ENCODE peak calls at places on chromosome 16, in nine cellular contexts. One of them, this sample, is unnamed.
A peak's percentile ranks its signal among the peaks of the same experiment; 100 is the strongest.

GRCh38 chr16:61530697-61531096 is 505.5 kb downstream of the CDH8 start:
- DNase-seq in transverse colon: no peak
- DNase-seq in spleen: no peak
- DNase-seq in lower leg skin: no peak
- DNase-seq in esophagus squamous epithelium: no peak
- DNase-seq in ovary: no peak
- DNase-seq in A549: no peak
- DNase-seq in right lobe of liver: no peak
- DNase-seq in NB4: no peak
- DNase-seq in this sample: no peak

GRCh38 chr16:51150894-51151320 is at the start of gene SALL1:
- DNase-seq in esophagus squamous epithelium: no peak
- DNase-seq in right lobe of liver: no peak
- DNase-seq in lower leg skin: no peak
- DNase-seq in spleen: no peak
- DNase-seq in NB4: no peak
- DNase-seq in ovary: peak; percentile 45
- DNase-seq in A549: no peak
- DNase-seq in transverse colon: no peak
- DNase-seq in this sample: no peak

GRCh38 chr16:15950167-15950854 is 895 bp downstream of the ABCC1 start:
- DNase-seq in A549: no peak
- DNase-seq in lower leg skin: no peak
- DNase-seq in spleen: no peak
- DNase-seq in NB4: peak; percentile 70
- DNase-seq in ovary: peak; percentile 29
- DNase-seq in right lobe of liver: no peak
- DNase-seq in transverse colon: peak; percentile 36
- DNase-seq in esophagus squamous epithelium: no peak
- DNase-seq in this sample: peak; percentile 36

GRCh38 chr16:27161398-27161797 is 41.9 kb upstream of the KDM8 start:
- DNase-seq in NB4: no peak
- DNase-seq in right lobe of liver: no peak
- DNase-seq in spleen: no peak
- DNase-seq in A549: no peak
- DNase-seq in esophagus squamous epithelium: no peak
- DNase-seq in ovary: no peak
- DNase-seq in lower leg skin: no peak
- DNase-seq in transverse colon: no peak
- DNase-seq in this sample: no peak

GRCh38 chr16:51971184-51971583 is 575.8 kb downstream of the TOX3 start:
- DNase-seq in transverse colon: no peak
- DNase-seq in lower leg skin: no peak
- DNase-seq in A549: peak; percentile 13
- DNase-seq in ovary: no peak
- DNase-seq in esophagus squamous epithelium: no peak
- DNase-seq in spleen: no peak
- DNase-seq in NB4: peak; percentile 26
- DNase-seq in right lobe of liver: no peak
- DNase-seq in this sample: no peak

GRCh38 chr16:79767597-79768280 is 167.2 kb upstream of the MAF start:
- DNase-seq in transverse colon: peak; percentile 57
- DNase-seq in right lobe of liver: peak; percentile 59
- DNase-seq in esophagus squamous epithelium: no peak
- DNase-seq in lower leg skin: no peak
- DNase-seq in A549: no peak
- DNase-seq in NB4: no peak
- DNase-seq in spleen: no peak
- DNase-seq in ovary: peak; percentile 35
- DNase-seq in this sample: no peak

GRCh38 chr16:74141015-74141414 is 155.6 kb upstream of the PSMD7 start:
- DNase-seq in transverse colon: no peak
- DNase-seq in right lobe of liver: no peak
- DNase-seq in esophagus squamous epithelium: no peak
- DNase-seq in lower leg skin: no peak
- DNase-seq in ovary: no peak
- DNase-seq in NB4: no peak
- DNase-seq in spleen: no peak
- DNase-seq in A549: no peak
- DNase-seq in this sample: no peak

GRCh38 chr16:48613061-48613957 is 3.3 kb upstream of the N4BP1 start:
- DNase-seq in transverse colon: peak; percentile 43
- DNase-seq in spleen: no peak
- DNase-seq in right lobe of liver: no peak
- DNase-seq in esophagus squamous epithelium: no peak
- DNase-seq in lower leg skin: peak; percentile 61
- DNase-seq in NB4: peak; percentile 60
- DNase-seq in ovary: no peak
- DNase-seq in A549: no peak
- DNase-seq in this sample: peak; percentile 43

GRCh38 chr16:1375741-1376410 is 24.1 kb downstream of the GNPTG start:
- DNase-seq in transverse colon: no peak
- DNase-seq in lower leg skin: no peak
- DNase-seq in spleen: no peak
- DNase-seq in ovary: no peak
- DNase-seq in NB4: no peak
- DNase-seq in A549: no peak
- DNase-seq in right lobe of liver: no peak
- DNase-seq in esophagus squamous epithelium: no peak
- DNase-seq in this sample: peak; percentile 75

GRCh38 chr16:1379054-1379862 is 27.5 kb downstream of the GNPTG start:
- DNase-seq in spleen: peak; percentile 93
- DNase-seq in esophagus squamous epithelium: no peak
- DNase-seq in ovary: peak; percentile 75
- DNase-seq in right lobe of liver: peak; percentile 87
- DNase-seq in NB4: peak; percentile 83
- DNase-seq in transverse colon: peak; percentile 72
- DNase-seq in lower leg skin: peak; percentile 94
- DNase-seq in A549: peak; percentile 76
- DNase-seq in this sample: peak; percentile 99

GRCh38 chr16:1378087-1378803 is 26.5 kb downstream of the GNPTG start:
- DNase-seq in lower leg skin: no peak
- DNase-seq in ovary: no peak
- DNase-seq in NB4: no peak
- DNase-seq in esophagus squamous epithelium: no peak
- DNase-seq in right lobe of liver: no peak
- DNase-seq in transverse colon: no peak
- DNase-seq in A549: no peak
- DNase-seq in spleen: no peak
- DNase-seq in this sample: no peak

GRCh38 chr16:1378804-1379053 is 27.0 kb downstream of the GNPTG start:
- DNase-seq in spleen: no peak
- DNase-seq in ovary: no peak
- DNase-seq in lower leg skin: no peak
- DNase-seq in right lobe of liver: no peak
- DNase-seq in esophagus squamous epithelium: no peak
- DNase-seq in NB4: no peak
- DNase-seq in transverse colon: no peak
- DNase-seq in A549: no peak
- DNase-seq in this sample: no peak

DNA sequence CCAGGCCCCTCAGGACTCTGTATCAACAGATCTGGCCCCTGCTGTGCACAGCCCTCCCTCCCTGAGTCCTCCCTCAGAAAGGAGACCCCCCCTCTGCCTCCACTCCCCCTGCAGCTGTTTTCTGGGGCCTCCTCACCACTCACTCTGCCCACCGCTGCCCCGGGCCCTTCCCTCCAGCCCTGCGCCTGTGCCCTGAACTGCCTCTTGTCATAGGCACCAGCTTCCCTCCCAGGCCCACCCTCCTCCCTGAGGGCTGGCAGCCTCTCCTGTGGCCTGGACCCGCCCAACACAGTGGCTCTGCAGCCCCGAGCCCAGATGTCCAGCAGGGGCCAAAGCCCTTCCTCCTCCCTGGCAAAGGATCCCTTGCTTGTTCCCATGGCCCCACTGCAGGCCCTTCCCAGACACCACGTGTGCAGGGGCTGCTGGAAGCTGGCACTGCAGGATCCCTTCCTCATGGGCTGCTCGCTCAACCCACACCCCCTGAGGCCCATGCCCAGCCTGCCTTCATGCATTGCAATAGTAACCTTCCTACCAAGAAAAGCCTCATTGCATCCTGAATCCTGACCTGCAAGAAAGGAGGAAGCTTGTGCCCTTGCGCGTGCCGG is 25.8 kb downstream of the GNPTG start:
- DNase-seq in NB4: no peak
- DNase-seq in ovary: no peak
- DNase-seq in transverse colon: no peak
- DNase-seq in lower leg skin: no peak
- DNase-seq in esophagus squamous epithelium: no peak
- DNase-seq in right lobe of liver: no peak
- DNase-seq in spleen: no peak
- DNase-seq in A549: no peak
- DNase-seq in this sample: no peak
- H3K4me3 ChIP-seq in NB4: no peak overlapping the region
- H3K4me3 ChIP-seq in ovary: no peak overlapping the region
- H3K4me3 ChIP-seq in transverse colon: no peak overlapping the region
- H3K4me3 ChIP-seq in lower leg skin: no peak overlapping the region
- H3K4me3 ChIP-seq in esophagus squamous epithelium: no peak overlapping the region
- H3K4me3 ChIP-seq in right lobe of liver: no peak overlapping the region
- H3K4me3 ChIP-seq in spleen: no peak overlapping the region
- H3K4me3 ChIP-seq in A549: peak overlapping the region; percentile 70
- H3K4me3 ChIP-seq in this sample: no peak overlapping the region

GRCh38 chr16:2155091-2156024 is at the start of gene TRAF7:
- DNase-seq in lower leg skin: peak; percentile 100
- DNase-seq in spleen: peak; percentile 99
- DNase-seq in right lobe of liver: peak; percentile 100
- DNase-seq in NB4: peak; percentile 100
- DNase-seq in ovary: peak; percentile 97
- DNase-seq in transverse colon: peak; percentile 98
- DNase-seq in A549: peak; percentile 99
- DNase-seq in esophagus squamous epithelium: peak; percentile 95
- DNase-seq in this sample: peak; percentile 99
- TF ChIP-seq POLR2A in lower leg skin: no peak
- TF ChIP-seq POLR2A in spleen: peak; percentile 98
- TF ChIP-seq POLR2A in right lobe of liver: peak; percentile 97
- TF ChIP-seq POLR2A in NB4: peak; percentile 100
- TF ChIP-seq POLR2A in ovary: peak; percentile 99
- TF ChIP-seq POLR2A in transverse colon: peak; percentile 100
- TF ChIP-seq POLR2A in A549: peak; percentile 99
- TF ChIP-seq POLR2A in esophagus squamous epithelium: peak; percentile 99
- TF ChIP-seq POLR2A in this sample: peak; percentile 99

GRCh38 chr16:17260271-17260849 is 210.4 kb downstream of the XYLT1 start:
- DNase-seq in transverse colon: no peak
- DNase-seq in esophagus squamous epithelium: no peak
- DNase-seq in ovary: no peak
- DNase-seq in spleen: no peak
- DNase-seq in lower leg skin: no peak
- DNase-seq in right lobe of liver: no peak
- DNase-seq in NB4: no peak
- DNase-seq in A549: no peak
- DNase-seq in this sample: no peak

GRCh38 chr16:17259751-17260270 is 210.9 kb downstream of the XYLT1 start:
- DNase-seq in spleen: no peak
- DNase-seq in NB4: no peak
- DNase-seq in esophagus squamous epithelium: no peak
- DNase-seq in right lobe of liver: no peak
- DNase-seq in lower leg skin: no peak
- DNase-seq in transverse colon: no peak
- DNase-seq in ovary: no peak
- DNase-seq in A549: no peak
- DNase-seq in this sample: no peak

GRCh38 chr16:17257426-17257825 is 213.3 kb downstream of the XYLT1 start:
- DNase-seq in NB4: no peak
- DNase-seq in A549: no peak
- DNase-seq in transverse colon: no peak
- DNase-seq in esophagus squamous epithelium: no peak
- DNase-seq in lower leg skin: no peak
- DNase-seq in spleen: no peak
- DNase-seq in right lobe of liver: no peak
- DNase-seq in ovary: no peak
- DNase-seq in this sample: no peak

GRCh38 chr16:17258077-17258599 is 212.6 kb downstream of the XYLT1 start:
- DNase-seq in ovary: no peak
- DNase-seq in spleen: no peak
- DNase-seq in esophagus squamous epithelium: no peak
- DNase-seq in right lobe of liver: no peak
- DNase-seq in lower leg skin: no peak
- DNase-seq in NB4: no peak
- DNase-seq in A549: no peak
- DNase-seq in transverse colon: no peak
- DNase-seq in this sample: no peak

DNA sequence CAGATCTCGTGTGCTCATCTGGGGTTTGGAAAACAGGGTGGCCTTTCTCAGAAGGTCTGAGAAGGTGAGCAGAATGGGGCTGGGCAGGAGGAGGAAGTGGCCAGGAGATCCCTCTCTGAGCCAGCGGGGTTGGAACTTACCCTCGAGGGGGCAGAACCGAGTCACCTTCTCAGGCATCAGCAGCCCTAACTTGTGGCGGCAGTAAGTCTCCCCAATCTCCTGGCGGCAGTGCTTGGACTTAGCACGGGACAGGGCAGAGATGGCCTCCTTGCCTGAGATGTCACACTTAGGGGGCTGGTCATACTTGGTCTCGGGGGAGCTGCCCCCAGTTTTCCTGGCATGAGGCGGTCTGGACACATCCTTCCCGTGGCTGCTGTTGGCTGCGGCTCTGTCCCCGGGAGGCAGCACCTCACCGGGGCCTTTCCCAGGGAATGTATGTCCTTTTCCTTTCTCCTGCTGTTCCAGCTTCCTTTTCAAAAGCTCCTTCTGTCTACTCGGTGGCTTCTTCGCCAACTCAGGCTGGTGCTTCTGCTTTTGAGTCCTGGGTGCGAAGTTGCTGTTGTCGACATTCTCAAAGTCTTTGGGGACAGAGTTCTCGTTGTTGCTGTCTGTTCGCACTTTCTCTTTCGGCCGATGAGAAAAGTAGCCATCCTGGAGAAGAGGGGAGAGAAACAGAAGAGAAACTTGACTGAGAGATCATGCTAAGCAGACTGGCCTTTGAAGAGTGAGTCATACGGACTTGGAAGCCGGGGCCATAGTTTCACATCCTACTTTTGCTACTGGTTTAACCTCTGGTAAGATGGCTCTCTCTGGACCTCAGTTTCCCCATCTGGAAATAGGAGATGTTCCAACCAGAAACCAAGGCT is 211.7 kb downstream of the XYLT1 start:
- DNase-seq in esophagus squamous epithelium: no peak
- DNase-seq in lower leg skin: no peak
- DNase-seq in ovary: no peak
- DNase-seq in NB4: peak; percentile 45
- DNase-seq in transverse colon: peak; percentile 55
- DNase-seq in right lobe of liver: no peak
- DNase-seq in spleen: peak; percentile 79
- DNase-seq in A549: peak; percentile 12
- DNase-seq in this sample: no peak
- H3K4me3 ChIP-seq in esophagus squamous epithelium: no peak overlapping the region
- H3K4me3 ChIP-seq in lower leg skin: no peak overlapping the region
- H3K4me3 ChIP-seq in ovary: no peak overlapping the region
- H3K4me3 ChIP-seq in NB4: no peak overlapping the region
- H3K4me3 ChIP-seq in transverse colon: no peak overlapping the region
- H3K4me3 ChIP-seq in right lobe of liver: no peak overlapping the region
- H3K4me3 ChIP-seq in spleen: peak overlapping the region; percentile 12
- H3K4me3 ChIP-seq in A549: no peak overlapping the region
- H3K4me3 ChIP-seq in this sample: no peak overlapping the region

GRCh38 chr16:2530629-2531318 is 434 bp downstream of the CEMP1 start:
- DNase-seq in ovary: peak; percentile 55
- DNase-seq in right lobe of liver: no peak
- DNase-seq in lower leg skin: no peak
- DNase-seq in esophagus squamous epithelium: no peak
- DNase-seq in A549: no peak
- DNase-seq in transverse colon: no peak
- DNase-seq in spleen: peak; percentile 88
- DNase-seq in NB4: no peak
- DNase-seq in this sample: no peak

GRCh38 chr16:2531371-2531695 is at the start of gene CEMP1:
- DNase-seq in esophagus squamous epithelium: no peak
- DNase-seq in A549: no peak
- DNase-seq in spleen: no peak
- DNase-seq in right lobe of liver: no peak
- DNase-seq in ovary: no peak
- DNase-seq in transverse colon: no peak
- DNase-seq in lower leg skin: no peak
- DNase-seq in NB4: no peak
- DNase-seq in this sample: no peak

GRCh38 chr16:2529961-2530628 is 1.1 kb downstream of the CEMP1 start:
- DNase-seq in transverse colon: no peak
- DNase-seq in A549: no peak
- DNase-seq in lower leg skin: no peak
- DNase-seq in right lobe of liver: no peak
- DNase-seq in esophagus squamous epithelium: no peak
- DNase-seq in NB4: no peak
- DNase-seq in ovary: peak; percentile 57
- DNase-seq in spleen: peak; percentile 79
- DNase-seq in this sample: no peak

GRCh38 chr16:2532494-2533141 is 1.4 kb upstream of the CEMP1 start:
- DNase-seq in right lobe of liver: peak; percentile 89
- DNase-seq in A549: no peak
- DNase-seq in spleen: peak; percentile 94
- DNase-seq in NB4: peak; percentile 67
- DNase-seq in transverse colon: peak; percentile 91
- DNase-seq in ovary: peak; percentile 83
- DNase-seq in esophagus squamous epithelium: no peak
- DNase-seq in lower leg skin: peak; percentile 91
- DNase-seq in this sample: peak; percentile 77

DNA sequence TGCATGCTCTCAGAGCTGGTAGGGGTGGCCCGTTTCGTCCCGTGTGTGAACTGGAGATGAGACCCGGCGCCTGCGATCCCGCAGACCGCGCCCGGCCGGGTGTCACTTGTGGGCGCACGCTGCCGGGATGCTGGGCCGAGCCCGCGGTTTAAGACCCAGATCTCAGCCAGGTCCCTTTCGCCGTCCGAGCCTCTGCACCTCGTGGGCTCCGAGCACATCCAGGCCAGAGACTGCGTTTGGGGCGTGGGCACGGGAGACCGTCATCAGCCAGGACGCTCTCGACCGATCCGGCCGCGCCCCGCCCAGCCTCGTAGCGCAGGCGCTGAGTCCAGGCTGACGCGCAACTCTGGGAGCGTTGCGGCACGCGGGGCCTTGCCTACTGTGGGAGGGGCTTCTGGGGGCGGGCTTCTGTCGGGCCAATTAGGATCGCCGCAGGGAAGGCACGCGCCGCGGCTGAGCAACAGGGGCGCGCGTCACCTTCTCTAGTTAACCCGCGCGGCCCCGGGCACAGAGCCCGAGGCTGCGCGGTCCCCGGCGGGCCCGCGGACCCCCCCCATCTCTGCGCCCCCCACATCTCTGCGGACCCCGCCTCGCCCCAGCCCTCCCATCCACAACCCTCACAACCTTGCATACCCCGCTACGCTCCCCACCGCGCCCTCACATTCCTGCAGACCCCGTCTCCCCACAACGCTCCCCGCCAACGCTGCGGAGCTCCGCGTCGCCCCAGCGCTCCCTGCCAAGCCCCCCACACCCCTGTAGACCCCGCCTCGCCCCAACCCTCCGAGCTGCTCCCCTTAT is 687 bp upstream of the CEMP1 start:
- DNase-seq in NB4: peak; percentile 96
- DNase-seq in transverse colon: peak; percentile 99
- DNase-seq in esophagus squamous epithelium: peak; percentile 94
- DNase-seq in ovary: peak; percentile 98
- DNase-seq in A549: peak; percentile 95
- DNase-seq in lower leg skin: peak; percentile 100
- DNase-seq in right lobe of liver: peak; percentile 99
- DNase-seq in spleen: peak; percentile 100
- DNase-seq in this sample: peak; percentile 98
- TF ChIP-seq POLR2A in NB4: peak; percentile 50
- TF ChIP-seq POLR2A in transverse colon: peak; percentile 47
- TF ChIP-seq POLR2A in esophagus squamous epithelium: peak; percentile 40
- TF ChIP-seq POLR2A in ovary: peak; percentile 66
- TF ChIP-seq POLR2A in A549: peak; percentile 76
- TF ChIP-seq POLR2A in lower leg skin: no peak
- TF ChIP-seq POLR2A in right lobe of liver: peak; percentile 55
- TF ChIP-seq POLR2A in spleen: peak; percentile 10
- TF ChIP-seq POLR2A in this sample: no peak

This sample was measured in adrenal gland.